ENCODE peak calls at places on chromosomes 13 and 19, in seven cellular contexts. L is CD8-positive, alpha-beta T cell; M is cardiac muscle cell; Q is testis; W is right lobe of liver; I is heart left ventricle; Y is tibial nerve. A is an unnamed sample.

GRCh38 chr13:51552027-51552426 is 32.2 kb upstream of the WDFY2 start:
- DNase-seq in L (no peak), W (no peak), Y (no peak), Q (no peak), I (no peak), M (no peak), A (no peak)

GRCh38 chr13:113647351-113648217 is 10.4 kb downstream of the ATP4B start:
- DNase-seq in L (no peak), M (no peak), W (peak), Y (peak), Q (peak), I (peak), A (peak)

GRCh38 chr13:78497702-78498319 is 105.5 kb downstream of the POU4F1 start:
- DNase-seq in Y (no peak), L (no peak), Q (no peak), M (no peak), I (no peak), W (no peak), A (no peak)

GRCh38 chr19:6278740-6279619 is 795 bp downstream of the MLLT1 start:
- DNase-seq in Y (no peak), W (no peak), Q (no peak), L (peak), M (no peak), I (no peak), A (no peak)

GRCh38 chr13:88063741-88064140 is 392.6 kb downstream of the SLITRK5 start:
- DNase-seq in L (no peak), W (no peak), I (no peak), Q (no peak), M (no peak), Y (no peak), A (no peak)

GRCh38 chr19:47580397-47580796 is 7.4 kb upstream of the ZNF541 start:
- DNase-seq in L (no peak), I (no peak), Q (no peak), M (no peak), Y (no peak), W (no peak), A (no peak)

GRCh38 chr19:47157455-47158321 is 27.1 kb downstream of the SAE1 start:
- DNase-seq in M (peak), Q (peak), I (peak), L (peak), Y (peak), W (peak), A (no peak)

GRCh38 chr13:90683711-90684131 is 663.8 kb upstream of the MIR17HG start:
- DNase-seq in I (no peak), W (no peak), Q (no peak), M (no peak), L (no peak), Y (no peak), A (no peak)

GRCh38 chr19:45793178-45793564 is 526 bp upstream of the DMWD start:
- DNase-seq in W (no peak), Y (no peak), L (no peak), Q (no peak), I (no peak), M (no peak), A (no peak)
- H3K4me3 ChIP-seq in W (no peak), Y (no peak), L (peak), Q (no peak), I (peak), M (no peak), A (no peak)

GRCh38 chr13:31798189-31798588 is 58.9 kb downstream of the RXFP2 start:
- DNase-seq in I (no peak), L (no peak), W (no peak), M (no peak), Y (no peak), Q (no peak), A (no peak)

GRCh38 chr13:31793246-31793645 is 53.9 kb downstream of the RXFP2 start:
- DNase-seq in W (no peak), M (no peak), Y (no peak), L (no peak), Q (no peak), I (no peak), A (no peak)

GRCh38 chr13:31797154-31797775 is 57.9 kb downstream of the RXFP2 start:
- DNase-seq in L (no peak), Q (no peak), Y (peak), I (no peak), W (no peak), M (peak), A (no peak)

GRCh38 chr13:31790992-31791391 is 51.7 kb downstream of the RXFP2 start:
- DNase-seq in M (no peak), Y (no peak), W (no peak), Q (no peak), I (no peak), L (no peak), A (no peak)

GRCh38 chr13:31794452-31794851 is 55.1 kb downstream of the RXFP2 start:
- DNase-seq in I (no peak), W (no peak), L (no peak), Y (peak), M (no peak), Q (peak), A (no peak)
- H3K27ac ChIP-seq in I (no peak), W (no peak), L (no peak), Y (no peak), M (no peak), Q (no peak), A (no peak)

DNA sequence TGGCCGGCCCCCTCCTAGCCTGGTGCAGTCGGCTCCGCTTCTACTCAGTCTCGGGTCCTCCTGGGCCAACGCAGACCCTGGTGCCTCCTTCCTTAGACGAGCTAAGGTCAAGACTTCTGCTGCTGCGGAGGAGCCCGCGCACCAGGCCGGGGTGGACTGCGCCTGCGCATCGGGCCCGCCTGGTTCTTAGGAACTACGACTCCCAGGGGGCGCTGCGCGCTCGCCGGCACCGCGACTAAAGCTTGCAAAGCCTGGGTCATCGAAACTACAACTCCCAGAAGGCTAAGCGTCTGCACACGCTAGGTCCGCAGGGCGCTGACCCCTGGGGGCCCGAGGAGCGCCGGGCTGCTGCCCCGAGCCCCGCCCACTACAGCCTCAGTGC is at the start of gene ZNF835:
- DNase-seq in Y (peak), L (peak), W (peak), M (peak), Q (peak), I (peak), A (peak)
- H3K4me3 ChIP-seq in Y (peak), L (peak), W (peak), M (peak), Q (peak), I (peak), A (peak)

GRCh38 chr19:13954185-13954584 is 1.9 kb downstream of the DCAF15 start:
- DNase-seq in L (no peak), I (no peak), M (no peak), W (no peak), Q (no peak), Y (no peak), A (no peak)

GRCh38 chr19:13953021-13953531 is 767 bp downstream of the DCAF15 start:
- DNase-seq in L (peak), Y (no peak), I (no peak), Q (peak), M (no peak), W (no peak), A (peak)

GRCh38 chr19:13951043-13951442 is 1.3 kb upstream of the DCAF15 start:
- DNase-seq in W (no peak), M (no peak), I (no peak), Q (no peak), Y (no peak), L (no peak), A (no peak)

GRCh38 chr19:13952154-13953020 is at the start of gene DCAF15:
- DNase-seq in W (peak), M (peak), L (peak), Q (peak), I (peak), Y (peak), A (peak)

DNA sequence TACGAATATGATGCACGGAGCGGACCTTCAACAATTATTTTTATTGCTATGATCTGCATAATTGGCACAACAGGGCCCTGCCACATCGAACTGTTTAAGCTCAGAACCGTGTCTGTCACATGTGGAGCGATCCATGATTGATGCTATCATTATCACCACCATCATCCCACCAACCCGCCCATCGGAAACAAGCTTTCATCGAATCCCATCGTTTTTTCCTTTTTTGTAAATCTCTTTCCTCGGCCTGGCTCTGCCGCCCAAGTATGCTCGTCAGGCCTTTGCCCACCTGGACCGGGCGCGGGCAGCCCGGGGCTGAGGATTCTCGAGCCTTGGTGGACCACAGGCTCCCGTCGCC is 533 bp upstream of the DCAF15 start:
- DNase-seq in I (no peak), Q (no peak), M (no peak), W (no peak), Y (no peak), L (no peak), A (no peak)
- H3K27ac ChIP-seq in I (no peak), Q (no peak), M (no peak), W (no peak), Y (no peak), L (peak), A (no peak)

GRCh38 chr19:38667552-38668205 is 20.2 kb downstream of the ACTN4 start:
- DNase-seq in W (no peak), I (no peak), Y (no peak), M (no peak), Q (no peak), L (no peak), A (no peak)

GRCh38 chr19:38664503-38665211 is 17.2 kb downstream of the ACTN4 start:
- DNase-seq in I (no peak), W (no peak), M (peak), Q (no peak), Y (no peak), L (no peak), A (no peak)

GRCh38 chr19:38665219-38665931 is 17.9 kb downstream of the ACTN4 start:
- DNase-seq in Y (no peak), I (no peak), L (no peak), Q (no peak), M (no peak), W (no peak), A (no peak)

GRCh38 chr19:38666662-38667448 is 19.4 kb downstream of the ACTN4 start:
- DNase-seq in Q (no peak), W (no peak), L (no peak), Y (no peak), I (no peak), M (peak), A (peak)

DNA sequence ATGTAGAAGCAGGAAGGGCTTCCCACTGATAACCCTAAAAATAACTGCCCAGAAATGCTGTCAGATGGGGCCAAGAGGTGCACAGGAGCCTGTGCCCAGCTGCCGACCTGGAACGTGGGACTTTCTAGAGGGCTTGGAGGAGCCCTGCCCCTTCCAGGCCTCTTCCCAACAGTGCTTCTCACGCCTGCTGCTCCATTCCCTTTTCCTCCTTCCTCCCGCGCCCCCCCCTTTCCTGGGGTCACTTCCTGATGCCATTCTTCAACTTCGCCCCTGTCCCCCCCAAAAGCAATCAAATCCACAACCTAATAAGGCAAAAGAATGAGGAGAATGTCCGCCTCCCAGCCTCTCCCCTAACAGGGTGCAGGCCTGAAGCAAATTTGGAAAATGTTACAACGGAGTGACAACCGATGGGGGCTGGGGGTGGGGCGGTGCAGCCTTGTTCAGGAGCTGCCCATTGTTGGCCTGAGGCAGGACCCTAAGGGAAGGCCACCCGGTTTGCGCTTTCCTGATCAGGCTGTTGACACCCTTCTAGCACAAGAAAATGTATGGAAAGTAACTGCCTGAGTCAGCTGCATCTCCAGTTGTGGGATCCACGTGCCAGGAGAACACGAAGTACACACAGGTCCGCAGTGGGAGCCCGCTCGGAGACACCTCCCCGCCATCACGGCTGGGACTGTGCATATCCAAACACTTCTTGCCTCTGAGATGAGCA is 18.7 kb downstream of the ACTN4 start:
- DNase-seq in Q (no peak), Y (peak), I (peak), L (no peak), W (peak), M (peak), A (peak)
- H3K4me3 ChIP-seq in Q (no peak), Y (no peak), I (no peak), L (no peak), W (no peak), M (no peak), A (no peak)

GRCh38 chr19:4059931-4060620 is 6.6 kb downstream of the ZBTB7A start:
- DNase-seq in L (peak), M (no peak), W (peak), Y (peak), Q (peak), I (peak), A (no peak)
- H3K27ac ChIP-seq in L (peak), M (peak), W (peak), Y (peak), Q (peak), I (peak), A (peak)

DNA sequence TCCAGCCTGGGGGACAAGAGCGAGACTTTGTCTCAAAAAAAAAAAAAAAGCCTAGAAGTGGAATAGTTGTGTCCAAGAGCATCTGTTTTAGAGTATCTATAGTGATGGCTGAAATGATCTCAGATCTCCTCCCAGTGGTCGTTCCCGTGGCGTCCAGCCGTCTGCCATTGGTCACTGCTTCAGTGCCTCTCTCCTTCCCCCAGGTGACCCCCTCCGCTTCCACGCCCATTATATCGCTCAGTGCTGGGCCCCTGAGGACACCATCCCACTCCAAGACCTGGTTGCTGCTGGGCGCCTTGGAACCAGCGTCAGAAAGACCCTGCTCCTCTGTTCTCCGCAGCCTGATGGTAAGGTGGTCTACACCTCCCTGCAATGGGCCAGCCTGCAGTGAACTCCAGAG is 1.9 kb downstream of the TSEN34 start:
- DNase-seq in Q (no peak), Y (no peak), I (no peak), M (no peak), L (no peak), W (no peak), A (no peak)
- H3K4me3 ChIP-seq in Q (no peak), Y (no peak), I (no peak), M (no peak), L (no peak), W (no peak), A (no peak)

DNA sequence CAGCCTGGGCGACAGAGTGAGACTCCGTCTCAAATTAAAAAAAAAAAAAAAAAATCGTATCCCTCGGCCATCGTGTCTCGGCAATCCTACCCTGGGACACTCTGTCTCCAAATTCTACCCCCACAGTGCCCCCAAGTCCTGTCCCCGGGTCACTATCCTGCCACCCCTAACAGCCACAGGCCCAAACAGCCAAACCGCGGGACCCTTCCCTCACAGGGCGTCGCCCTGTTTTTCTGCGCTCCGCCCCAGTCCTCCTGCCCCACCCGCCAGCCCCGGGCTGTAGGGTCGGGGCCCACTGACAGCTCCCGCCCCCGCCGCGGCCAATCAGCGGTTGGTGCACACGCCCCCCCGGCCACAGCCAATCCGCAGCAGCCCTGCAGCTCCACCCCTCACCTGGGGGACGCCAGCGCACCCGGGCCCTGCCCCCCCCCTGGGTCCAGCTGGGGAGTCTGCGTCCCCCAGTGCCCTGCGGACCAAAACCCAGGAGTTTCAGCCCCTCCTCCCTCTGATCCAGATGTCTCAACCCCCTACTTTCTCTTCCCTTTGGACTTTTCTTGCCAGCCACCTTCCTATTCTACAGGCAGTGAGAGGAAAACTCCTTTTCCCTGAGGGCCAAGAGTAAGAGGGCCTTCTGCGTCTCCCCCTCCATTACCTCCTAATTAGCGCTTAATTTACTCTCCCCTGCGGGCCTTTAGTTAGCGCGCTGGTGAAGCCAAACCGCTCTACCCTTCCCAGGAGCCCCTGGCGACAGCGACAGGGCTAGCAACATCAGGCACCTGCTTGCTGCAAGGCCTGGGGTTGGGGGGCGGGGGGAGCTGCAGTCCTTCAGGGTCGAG is 1.5 kb upstream of the BCAT2 start:
- DNase-seq in I (peak), Q (peak), L (peak), W (peak), Y (peak), M (peak), A (peak)
- H3K27ac ChIP-seq in I (peak), Q (peak), L (no peak), W (peak), Y (peak), M (peak), A (peak)

GRCh38 chr19:16372065-16372915 is 47.7 kb downstream of the KLF2 start:
- DNase-seq in Q (no peak), M (no peak), W (no peak), Y (no peak), L (no peak), I (peak), A (peak)
- H3K4me3 ChIP-seq in Q (no peak), M (no peak), W (no peak), Y (no peak), L (peak), I (no peak), A (no peak)

GRCh38 chr19:42301646-42302204 is at the start of gene PRR19:
- DNase-seq in L (no peak), W (peak), I (peak), Q (no peak), M (no peak), Y (no peak), A (peak)
- H3K27ac ChIP-seq in L (peak), W (no peak), I (peak), Q (peak), M (peak), Y (no peak), A (no peak)

A was measured in aorta.